ENCODE peak calls at places on chromosome 5, in eight cellular contexts. J, O, L, A, Q, W, V and I are unnamed samples.

GRCh38 chr5:61264273-61264661 is 67.8 kb upstream of the ZSWIM6 start:
- DNase-seq in A (no peak), Q (no peak), O (no peak), J (no peak), V (no peak), W (no peak), L (no peak), I (no peak)

GRCh38 chr5:167012281-167013034 is 1279.0 kb upstream of the WWC1 start:
- DNase-seq in O (no peak), L (no peak), J (no peak), W (no peak), Q (no peak), A (no peak), V (no peak), I (no peak)

GRCh38 chr5:95664204-95664786 is 17.7 kb downstream of the RFESD start:
- DNase-seq in Q (no peak), W (peak; percentile 26), J (no peak), A (no peak), L (peak; percentile 38), O (no peak), V (peak; percentile 15), I (no peak)

GRCh38 chr5:72531496-72532190 is 24.4 kb upstream of the ZNF366 start:
- DNase-seq in Q (no peak), O (no peak), A (no peak), L (no peak), J (no peak), W (no peak), V (no peak), I (no peak)

GRCh38 chr5:1324301-1324700 is 20.6 kb downstream of the CLPTM1L start:
- DNase-seq in J (no peak), Q (no peak), L (no peak), O (no peak), V (no peak), W (no peak), A (no peak), I (peak; percentile 47)

GRCh38 chr5:115461093-115461492 is 83.5 kb downstream of the FEM1C start:
- DNase-seq in O (no peak), A (no peak), V (no peak), L (no peak), W (no peak), Q (no peak), J (no peak), I (no peak)

GRCh38 chr5:132054031-132054696 is 6.3 kb upstream of the IL3 start:
- DNase-seq in A (no peak), Q (no peak), J (peak; percentile 34), W (no peak), O (no peak), L (no peak), V (no peak), I (peak; percentile 66)

GRCh38 chr5:113612060-113612496 is 98.6 kb downstream of the YTHDC2 start:
- DNase-seq in Q (no peak), A (no peak), L (peak; percentile 42), O (peak; percentile 25), W (peak; percentile 64), V (no peak), J (no peak), I (no peak)

GRCh38 chr5:97550164-97550563 is 367.1 kb upstream of the RIOK2 start:
- DNase-seq in Q (no peak), W (peak; percentile 25), L (no peak), O (no peak), A (no peak), V (no peak), J (no peak), I (no peak)

GRCh38 chr5:167485395-167485794 is 806.0 kb upstream of the WWC1 start:
- DNase-seq in W (peak; percentile 17), Q (no peak), J (no peak), V (no peak), O (no peak), L (peak; percentile 28), A (no peak), I (no peak)

GRCh38 chr5:37926732-37927131 is 86.9 kb upstream of the GDNF start:
- DNase-seq in L (no peak), J (no peak), O (no peak), Q (no peak), A (no peak), W (peak; percentile 57), V (no peak), I (no peak)